ENCODE peak calls at places on chromosome 2, in six cellular contexts. One of them, this sample, is unnamed.

GRCh38 chr2:19648583-19648982 is 253.2 kb downstream of the TTC32 start:
- DNase-seq in lower leg skin: no peak
- DNase-seq in epithelial cell of proximal tubule: no peak
- DNase-seq in GM23338: no peak
- DNase-seq in astrocyte of the cerebellum: peak
- DNase-seq in heart right ventricle: no peak
- DNase-seq in this sample: no peak

GRCh38 chr2:171568085-171568484 is 45.8 kb downstream of the CYBRD1 start:
- DNase-seq in lower leg skin: no peak
- DNase-seq in epithelial cell of proximal tubule: no peak
- DNase-seq in GM23338: peak
- DNase-seq in astrocyte of the cerebellum: no peak
- DNase-seq in heart right ventricle: no peak
- DNase-seq in this sample: no peak

GRCh38 chr2:152508446-152508845 is 173.5 kb downstream of the FMNL2 start:
- DNase-seq in lower leg skin: no peak
- DNase-seq in epithelial cell of proximal tubule: no peak
- DNase-seq in GM23338: no peak
- DNase-seq in astrocyte of the cerebellum: peak
- DNase-seq in heart right ventricle: no peak
- DNase-seq in this sample: peak

GRCh38 chr2:31304831-31305230 is 70.9 kb downstream of the EHD3 start:
- DNase-seq in lower leg skin: no peak
- DNase-seq in epithelial cell of proximal tubule: no peak
- DNase-seq in GM23338: no peak
- DNase-seq in astrocyte of the cerebellum: no peak
- DNase-seq in heart right ventricle: no peak
- DNase-seq in this sample: no peak

GRCh38 chr2:167733750-167734149 is 513.6 kb downstream of the STK39 start:
- DNase-seq in lower leg skin: no peak
- DNase-seq in epithelial cell of proximal tubule: no peak
- DNase-seq in GM23338: no peak
- DNase-seq in astrocyte of the cerebellum: no peak
- DNase-seq in heart right ventricle: no peak
- DNase-seq in this sample: no peak

GRCh38 chr2:229714736-229715541 is 584 bp upstream of the DNER start:
- DNase-seq in lower leg skin: no peak
- DNase-seq in epithelial cell of proximal tubule: no peak
- DNase-seq in GM23338: peak
- DNase-seq in astrocyte of the cerebellum: peak
- DNase-seq in heart right ventricle: peak
- DNase-seq in this sample: no peak

GRCh38 chr2:40043191-40043590 is 264.1 kb upstream of the THUMPD2 start:
- DNase-seq in lower leg skin: no peak
- DNase-seq in epithelial cell of proximal tubule: no peak
- DNase-seq in GM23338: no peak
- DNase-seq in astrocyte of the cerebellum: no peak
- DNase-seq in heart right ventricle: no peak
- DNase-seq in this sample: no peak

GRCh38 chr2:135962401-135963138 is 22.9 kb downstream of the DARS1 start:
- DNase-seq in lower leg skin: no peak
- DNase-seq in epithelial cell of proximal tubule: no peak
- DNase-seq in GM23338: no peak
- DNase-seq in astrocyte of the cerebellum: no peak
- DNase-seq in heart right ventricle: no peak
- DNase-seq in this sample: no peak

GRCh38 chr2:237723613-237724012 is 75.0 kb upstream of the RBM44 start:
- DNase-seq in lower leg skin: no peak
- DNase-seq in epithelial cell of proximal tubule: no peak
- DNase-seq in GM23338: peak
- DNase-seq in astrocyte of the cerebellum: no peak
- DNase-seq in heart right ventricle: no peak
- DNase-seq in this sample: no peak

GRCh38 chr2:86584164-86584913 is 21.1 kb upstream of the CHMP3 start:
- DNase-seq in lower leg skin: no peak
- DNase-seq in epithelial cell of proximal tubule: no peak
- DNase-seq in GM23338: no peak
- DNase-seq in astrocyte of the cerebellum: no peak
- DNase-seq in heart right ventricle: no peak
- DNase-seq in this sample: no peak
- H3K4me3 ChIP-seq in lower leg skin: no peak
- H3K4me3 ChIP-seq in epithelial cell of proximal tubule: no peak
- H3K4me3 ChIP-seq in GM23338: no peak
- H3K4me3 ChIP-seq in astrocyte of the cerebellum: no peak
- H3K4me3 ChIP-seq in heart right ventricle: no peak
- H3K4me3 ChIP-seq in this sample: no peak

GRCh38 chr2:226798422-226799210 is 1.0 kb downstream of the IRS1 start:
- DNase-seq in lower leg skin: peak
- DNase-seq in epithelial cell of proximal tubule: no peak
- DNase-seq in GM23338: peak
- DNase-seq in astrocyte of the cerebellum: no peak
- DNase-seq in heart right ventricle: peak
- DNase-seq in this sample: no peak
- TF ChIP-seq CTCF in lower leg skin: no peak
- TF ChIP-seq CTCF in epithelial cell of proximal tubule: peak
- TF ChIP-seq CTCF in GM23338: peak
- TF ChIP-seq CTCF in astrocyte of the cerebellum: no peak
- TF ChIP-seq CTCF in heart right ventricle: no peak
- TF ChIP-seq CTCF in this sample: peak

GRCh38 chr2:126889071-126889470 is 9.6 kb upstream of the TEX51 start:
- DNase-seq in lower leg skin: no peak
- DNase-seq in epithelial cell of proximal tubule: no peak
- DNase-seq in GM23338: no peak
- DNase-seq in astrocyte of the cerebellum: no peak
- DNase-seq in heart right ventricle: no peak
- DNase-seq in this sample: no peak
- H3K4me3 ChIP-seq in lower leg skin: no peak
- H3K4me3 ChIP-seq in epithelial cell of proximal tubule: no peak
- H3K4me3 ChIP-seq in GM23338: no peak
- H3K4me3 ChIP-seq in astrocyte of the cerebellum: no peak
- H3K4me3 ChIP-seq in heart right ventricle: no peak
- H3K4me3 ChIP-seq in this sample: no peak

DNA sequence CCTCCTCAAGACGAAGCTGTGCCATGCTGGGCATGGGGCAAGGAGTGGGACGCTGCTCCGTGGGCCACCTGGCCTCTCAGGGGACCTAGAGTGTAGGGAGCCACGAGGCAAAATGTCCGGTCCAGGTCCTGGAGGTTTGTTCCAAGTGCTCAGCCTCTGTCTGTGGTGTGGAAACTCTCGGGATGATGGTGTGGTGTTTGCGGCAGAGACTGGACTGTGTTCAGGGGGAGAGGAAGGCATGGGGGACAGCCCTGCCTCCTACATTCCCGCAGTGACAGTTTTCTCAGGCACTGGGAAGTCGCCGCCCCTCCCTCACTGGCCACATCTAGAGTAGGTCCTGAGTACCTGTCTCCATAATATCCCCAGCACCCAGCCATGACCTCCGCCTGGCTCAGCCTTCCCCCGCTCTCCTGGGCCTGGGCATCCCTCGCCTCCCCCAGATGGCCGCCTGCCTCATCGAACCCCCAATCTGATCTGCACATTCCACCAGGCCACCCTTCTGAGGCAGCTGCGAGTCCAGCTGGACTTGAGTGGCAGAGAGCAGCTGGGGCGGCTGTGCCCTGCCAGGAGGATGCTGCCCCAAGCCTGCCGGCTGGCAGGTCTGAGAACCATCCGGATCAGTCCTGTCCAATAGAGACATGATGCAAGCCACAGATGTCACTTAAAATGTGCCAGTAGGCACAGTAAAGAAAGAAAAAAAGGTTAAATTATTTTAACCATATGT is 6.2 kb downstream of the KCNIP3 start:
- DNase-seq in lower leg skin: no peak
- DNase-seq in epithelial cell of proximal tubule: no peak
- DNase-seq in GM23338: no peak
- DNase-seq in astrocyte of the cerebellum: no peak
- DNase-seq in heart right ventricle: no peak
- DNase-seq in this sample: no peak
- TF ChIP-seq CTCF in lower leg skin: no peak
- TF ChIP-seq CTCF in epithelial cell of proximal tubule: no peak
- TF ChIP-seq CTCF in GM23338: no peak
- TF ChIP-seq CTCF in astrocyte of the cerebellum: no peak
- TF ChIP-seq CTCF in heart right ventricle: no peak
- TF ChIP-seq CTCF in this sample: no peak

DNA sequence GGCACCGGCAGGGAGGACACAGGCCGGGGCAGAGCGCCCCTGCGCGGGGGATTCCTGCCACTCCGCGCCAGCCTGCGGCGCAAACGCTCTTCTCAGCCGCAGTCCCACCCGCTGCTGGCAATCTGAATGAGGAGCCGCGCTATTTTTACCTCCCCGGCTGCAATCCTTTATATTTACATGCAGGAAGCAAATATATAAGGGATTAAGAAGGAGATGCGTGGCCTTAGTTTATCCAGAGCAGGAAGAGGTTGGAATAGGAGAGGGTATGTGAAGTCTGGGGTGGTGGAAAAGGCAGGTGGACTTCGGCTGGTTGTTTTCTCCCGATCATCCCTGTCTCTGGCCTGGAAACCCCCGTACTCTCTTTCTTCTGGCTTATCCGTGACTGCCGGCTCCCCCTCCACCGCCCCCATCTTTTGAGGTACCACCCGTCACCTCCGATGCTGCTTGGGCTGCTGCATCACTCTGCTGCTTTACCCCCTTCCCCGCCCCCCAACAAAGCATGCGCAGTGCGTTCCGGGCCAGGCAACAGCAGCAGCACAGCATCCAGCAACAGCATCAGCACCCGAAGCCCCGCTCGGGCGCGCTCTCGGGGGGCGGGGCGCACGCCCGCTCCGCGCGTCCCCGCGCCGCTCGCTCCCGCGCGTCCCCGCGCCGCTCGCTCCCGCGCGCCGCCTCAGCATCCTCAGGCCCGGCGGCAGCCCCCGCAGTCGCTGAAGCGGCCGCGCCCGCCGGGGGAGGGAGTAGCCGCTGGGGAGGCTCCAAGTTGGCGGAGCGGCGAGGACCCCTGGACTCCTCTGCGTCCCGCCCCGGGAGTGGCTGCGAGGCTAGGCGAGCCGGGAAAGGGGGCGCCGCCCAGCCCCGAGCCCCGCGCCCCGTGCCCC is at the start of gene ADAM23:
- DNase-seq in lower leg skin: no peak
- DNase-seq in epithelial cell of proximal tubule: no peak
- DNase-seq in GM23338: peak
- DNase-seq in astrocyte of the cerebellum: no peak
- DNase-seq in heart right ventricle: peak
- DNase-seq in this sample: no peak
- H3K4me3 ChIP-seq in lower leg skin: peak
- H3K4me3 ChIP-seq in epithelial cell of proximal tubule: peak
- H3K4me3 ChIP-seq in GM23338: peak
- H3K4me3 ChIP-seq in astrocyte of the cerebellum: peak
- H3K4me3 ChIP-seq in heart right ventricle: peak
- H3K4me3 ChIP-seq in this sample: peak